ENCODE peak calls at places on chromosome 4, in ten cellular contexts. F is mesendoderm, A is cardiac fibroblast, B is ovary, Z is lower leg skin, N is aorta, U is tibial nerve, H is tibial artery, D is WERI-Rb-1, J is coronary artery. V is an unnamed sample.

GRCh38 chr4:169369634-169370033 is 98.9 kb upstream of the SH3RF1 start:
- DNase-seq in D (no peak), B (no peak), U (no peak), F (peak; percentile 49), N (no peak), H (no peak), A (no peak), Z (no peak), J (no peak), V (no peak)

GRCh38 chr4:6917445-6918241 is 8.0 kb downstream of the TBC1D14 start:
- DNase-seq in J (no peak), F (peak; percentile 54), Z (peak; percentile 76), D (peak; percentile 47), B (peak; percentile 70), U (peak; percentile 66), H (no peak), A (no peak), N (no peak), V (peak; percentile 49)

GRCh38 chr4:55880652-55881280 is 27.3 kb downstream of the EXOC1 start:
- DNase-seq in U (no peak), B (no peak), D (no peak), F (no peak), N (no peak), H (no peak), A (no peak), Z (no peak), J (no peak), V (no peak)

GRCh38 chr4:139656614-139657486 is 8.8 kb upstream of the MGST2 start:
- DNase-seq in F (peak; percentile 89), A (peak; percentile 85), U (peak; percentile 28), Z (peak; percentile 49), J (no peak), B (peak; percentile 67), H (peak; percentile 69), D (peak; percentile 85), N (peak; percentile 77), V (peak; percentile 79)

GRCh38 chr4:36823199-36823967 is 421.2 kb upstream of the NWD2 start:
- DNase-seq in B (no peak), U (no peak), J (no peak), A (peak; percentile 18), D (no peak), N (peak; percentile 60), H (no peak), Z (no peak), F (peak; percentile 27), V (no peak)

GRCh38 chr4:139509727-139510410 is 46.1 kb downstream of the SETD7 start:
- DNase-seq in H (no peak), B (no peak), F (peak; percentile 68), Z (no peak), A (peak; percentile 22), N (no peak), U (no peak), J (no peak), D (peak; percentile 64), V (no peak)

GRCh38 chr4:314296-314903 is 9.1 kb upstream of the ZNF732 start:
- DNase-seq in H (no peak), B (no peak), Z (no peak), J (no peak), D (no peak), U (no peak), A (no peak), N (no peak), F (no peak), V (no peak)

GRCh38 chr4:121676388-121677075 is 20.2 kb downstream of the ANXA5 start:
- DNase-seq in U (no peak), J (no peak), Z (no peak), N (no peak), D (no peak), F (peak; percentile 45), H (no peak), A (no peak), B (no peak), V (no peak)

GRCh38 chr4:82217986-82218715 is 155.6 kb downstream of the HNRNPD start:
- DNase-seq in B (no peak), N (no peak), D (peak; percentile 22), A (peak; percentile 3), J (no peak), U (no peak), F (peak; percentile 34), H (no peak), Z (no peak), V (no peak)

GRCh38 chr4:90598741-90599140 is 471.5 kb downstream of the CCSER1 start:
- DNase-seq in Z (no peak), J (no peak), D (no peak), A (no peak), H (no peak), U (no peak), F (no peak), N (no peak), B (no peak), V (no peak)

DNA sequence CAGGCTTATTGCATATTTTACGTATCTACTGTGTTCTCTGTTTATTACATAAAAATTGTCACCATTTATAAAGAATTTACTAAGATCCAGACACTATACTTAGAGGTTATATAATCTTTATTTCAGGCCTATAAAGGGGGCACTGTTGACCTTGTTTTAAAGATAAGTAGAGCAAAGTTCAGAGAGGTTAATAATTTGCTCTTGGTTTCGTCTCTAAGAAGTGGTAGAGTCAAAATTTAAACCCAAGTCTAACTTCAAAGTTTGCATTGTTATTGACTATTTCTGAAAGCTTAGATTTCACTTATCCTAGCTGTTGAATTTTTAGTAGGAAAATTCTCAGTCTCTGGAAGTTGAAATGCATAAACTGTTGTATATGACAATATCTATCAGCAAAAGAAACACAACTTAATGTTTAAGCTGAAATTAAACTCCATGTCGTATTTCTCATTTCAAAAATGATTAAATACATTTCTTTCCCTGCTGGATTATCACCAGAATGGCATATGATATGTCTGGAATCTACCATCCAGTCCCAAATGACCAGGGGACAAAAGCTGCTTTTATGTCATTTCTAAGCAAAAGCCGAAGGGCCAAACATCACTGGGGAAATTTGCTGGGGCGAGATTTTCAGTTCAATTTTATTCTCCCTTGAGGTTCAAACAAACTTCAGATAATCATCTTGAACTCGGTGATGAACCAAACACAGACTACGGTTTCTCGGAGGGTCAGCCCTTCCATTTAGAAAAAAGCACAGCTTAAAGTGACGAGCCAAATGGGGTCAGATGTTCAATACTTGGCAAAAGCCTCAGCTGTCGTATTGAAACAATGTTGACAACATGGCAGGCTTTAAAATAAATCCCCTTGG is 138.3 kb downstream of the SLC7A11 start:
- DNase-seq in H (no peak), N (no peak), J (no peak), F (no peak), Z (no peak), A (no peak), B (no peak), D (no peak), U (no peak), V (no peak)
- H3K4me3 ChIP-seq in H (peak overlapping the region; percentile 24), N (no peak overlapping the region), J (peak overlapping the region; percentile 48), F (no peak overlapping the region), Z (no peak overlapping the region), A (no peak overlapping the region), B (no peak overlapping the region), D (no peak overlapping the region), U (no peak overlapping the region), V (no peak overlapping the region)

DNA sequence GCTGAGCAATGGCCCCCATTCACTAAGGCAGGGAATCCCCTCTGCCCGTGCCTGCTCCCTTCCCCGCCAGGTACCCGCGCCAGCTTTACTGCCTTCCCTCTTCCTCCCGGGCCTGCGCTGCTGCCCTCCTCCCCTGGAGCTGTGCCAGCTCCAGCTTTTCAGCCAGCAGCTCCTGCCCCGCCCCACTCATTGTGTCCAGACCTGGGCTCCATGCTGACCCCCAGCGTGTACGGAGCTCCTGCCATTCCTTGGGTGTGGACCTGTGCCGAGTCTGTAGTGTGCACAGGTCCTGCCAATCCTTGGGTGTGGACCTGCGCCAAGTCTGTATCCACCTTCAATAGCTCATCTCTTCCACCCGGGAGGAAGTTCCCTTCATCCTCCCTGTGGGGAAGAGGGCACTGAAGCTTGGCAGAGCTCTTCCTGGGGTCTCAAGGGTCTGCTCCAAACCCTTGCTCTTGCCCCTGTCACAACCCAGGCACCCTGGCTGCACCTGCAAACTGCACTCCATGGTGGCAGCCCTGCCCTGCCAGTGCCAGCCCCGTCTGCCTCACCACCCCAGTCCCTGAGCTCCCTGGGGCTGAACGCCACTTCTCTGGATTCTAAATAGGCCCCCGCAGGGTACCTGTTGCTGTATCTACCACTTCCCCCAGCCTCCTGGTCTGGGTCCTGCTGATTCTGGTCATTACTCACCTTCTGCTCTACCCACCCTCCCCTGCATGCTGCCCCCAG is 63.9 kb downstream of the TRMT44 start:
- DNase-seq in U (no peak), A (no peak), H (no peak), N (no peak), Z (no peak), J (no peak), B (no peak), D (no peak), F (no peak), V (no peak)
- H3K4me3 ChIP-seq in U (no peak overlapping the region), A (no peak overlapping the region), H (no peak overlapping the region), N (no peak overlapping the region), Z (no peak overlapping the region), J (no peak overlapping the region), B (no peak overlapping the region), D (no peak overlapping the region), F (no peak overlapping the region), V (no peak overlapping the region)

GRCh38 chr4:87012265-87012953 is 77.6 kb downstream of the AFF1 start:
- DNase-seq in A (no peak), H (no peak), U (no peak), N (no peak), D (no peak), B (no peak), Z (no peak), J (no peak), F (no peak), V (no peak)
- H3K4me3 ChIP-seq in A (no peak overlapping the region), H (no peak overlapping the region), U (no peak overlapping the region), N (no peak overlapping the region), D (no peak overlapping the region), B (no peak overlapping the region), Z (no peak overlapping the region), J (no peak overlapping the region), F (no peak overlapping the region), V (no peak overlapping the region)

GRCh38 chr4:88283661-88284377 is 542 bp downstream of the PPM1K start:
- DNase-seq in Z (peak; percentile 33), N (peak; percentile 91), D (peak; percentile 65), A (no peak), B (peak; percentile 73), F (peak; percentile 78), J (peak; percentile 87), H (peak; percentile 83), U (peak; percentile 42), V (peak; percentile 58)

GRCh38 chr4:88280228-88280795 is 4.0 kb downstream of the PPM1K start:
- DNase-seq in B (no peak), A (no peak), Z (no peak), D (no peak), N (no peak), F (no peak), J (no peak), H (no peak), U (no peak), V (no peak)

GRCh38 chr4:88284378-88285234 is at the start of gene PPM1K:
- DNase-seq in U (peak; percentile 98), N (peak; percentile 100), B (peak; percentile 100), Z (peak; percentile 98), A (peak; percentile 99), F (peak; percentile 99), D (peak; percentile 98), H (peak; percentile 100), J (peak; percentile 100), V (peak; percentile 99)

GRCh38 chr4:88286897-88287296 is 2.5 kb upstream of the PPM1K start:
- DNase-seq in Z (no peak), D (no peak), U (no peak), F (no peak), B (no peak), J (no peak), N (no peak), A (no peak), H (no peak), V (no peak)

DNA sequence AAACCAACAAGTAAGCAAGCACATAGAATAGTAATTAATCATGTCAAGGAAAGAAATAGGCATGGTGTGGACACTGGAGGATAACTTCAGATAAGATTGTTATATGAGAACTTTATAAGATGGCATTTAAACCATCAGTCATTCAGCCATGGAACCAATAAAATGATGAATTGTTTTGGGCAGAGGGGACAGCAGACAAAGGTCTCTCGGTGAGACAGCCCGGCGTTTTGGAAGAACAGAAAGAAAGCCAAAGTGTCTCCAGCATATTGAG is 809 bp upstream of the PPM1K start:
- DNase-seq in A (no peak), Z (no peak), B (no peak), H (no peak), J (no peak), N (no peak), F (no peak), D (no peak), U (no peak), V (no peak)
- H3K4me3 ChIP-seq in A (peak overlapping the region; percentile 69), Z (peak overlapping the region; percentile 23), B (peak overlapping the region; percentile 50), H (peak overlapping the region; percentile 88), J (peak overlapping the region; percentile 94), N (peak overlapping the region; percentile 83), F (no peak overlapping the region), D (peak overlapping the region; percentile 88), U (peak overlapping the region; percentile 85), V (peak overlapping the region; percentile 70)